ENCODE peak calls at places on chromosomes 5 and 9, in seven cellular contexts. C is neural progenitor cell; E is GM23248; M is CD8-positive, alpha-beta memory T cell; X is NCI-H510A treated with DMSO at 0.1 percent for 48 hours; K is CD8-positive, alpha-beta T cell; P is COLO829. Y is an unnamed sample.

GRCh38 chr5:142486581-142486980 is 161.8 kb upstream of the SPRY4 start:
- DNase-seq in E (peak), M (no peak), X (no peak), C (no peak), K (no peak), P (no peak), Y (no peak)

GRCh38 chr5:181138258-181138657 is 7.3 kb upstream of the OR2V1 start:
- DNase-seq in P (no peak), X (no peak), E (peak), M (no peak), C (no peak), K (no peak), Y (peak)

GRCh38 chr5:110087829-110088228 is 398.1 kb downstream of the MAN2A1 start:
- DNase-seq in E (peak), P (no peak), M (no peak), X (no peak), K (no peak), C (no peak), Y (no peak)

GRCh38 chr9:114258218-114258617 is 64.7 kb upstream of the ORM1 start:
- DNase-seq in M (no peak), P (no peak), E (no peak), K (no peak), C (no peak), X (no peak), Y (no peak)

GRCh38 chr5:40716000-40716399 is 36.3 kb downstream of the PTGER4 start:
- DNase-seq in E (peak), C (no peak), M (no peak), X (no peak), K (no peak), P (no peak), Y (no peak)

GRCh38 chr5:141574122-141574510 is 44.7 kb downstream of the DIAPH1 start:
- DNase-seq in K (no peak), M (no peak), P (no peak), X (no peak), C (no peak), E (no peak), Y (no peak)

GRCh38 chr9:38316166-38316765 is 76.2 kb upstream of the ALDH1B1 start:
- DNase-seq in K (no peak), P (no peak), X (no peak), C (no peak), E (no peak), M (no peak), Y (no peak)

GRCh38 chr5:158857376-158857775 is 242.3 kb downstream of the EBF1 start:
- DNase-seq in M (no peak), E (no peak), X (no peak), K (no peak), P (no peak), C (no peak), Y (no peak)

GRCh38 chr5:68534131-68534940 is 318.8 kb downstream of the PIK3R1 start:
- DNase-seq in M (no peak), X (no peak), P (no peak), C (peak), E (peak), K (no peak), Y (peak)

GRCh38 chr9:92749071-92749933 is 15.3 kb downstream of the BICD2 start:
- DNase-seq in X (no peak), C (no peak), M (no peak), K (no peak), P (no peak), E (no peak), Y (no peak)

GRCh38 chr5:157137691-157138090 is 5.0 kb downstream of the MED7 start:
- DNase-seq in X (no peak), C (no peak), K (no peak), P (no peak), E (peak), M (no peak), Y (no peak)

GRCh38 chr5:170389250-170389902 is at the start of gene KCNMB1:
- DNase-seq in C (no peak), P (no peak), K (no peak), E (peak), X (no peak), M (no peak), Y (no peak)

GRCh38 chr9:4258321-4259093 is 41.4 kb downstream of the GLIS3 start:
- DNase-seq in X (no peak), E (peak), K (no peak), P (no peak), M (no peak), C (no peak), Y (no peak)

GRCh38 chr5:124162782-124163532 is 583.5 kb downstream of the ZNF608 start:
- DNase-seq in M (peak), P (peak), E (peak), K (peak), X (peak), C (peak), Y (no peak)

GRCh38 chr9:32991895-32992595 is 9.4 kb downstream of the APTX start:
- DNase-seq in K (no peak), P (no peak), E (no peak), X (no peak), M (no peak), C (no peak), Y (no peak)

Y was measured in RCC 7860.